ENCODE peak calls at places on chromosome 5, in eight cellular contexts. U, N, T, M, E, S, X and F are unnamed samples.

GRCh38 chr5:125410501-125411162 is 664.2 kb upstream of the ZNF608 start:
- DNase-seq in M (no peak), N (no peak), U (no peak), X (no peak), E (no peak), T (peak), S (no peak), F (no peak)

GRCh38 chr5:151739939-151740335 is 18.5 kb downstream of the ATOX1 start:
- DNase-seq in U (peak), S (no peak), X (no peak), M (no peak), T (peak), N (no peak), E (no peak), F (no peak)

GRCh38 chr5:74408150-74409043 is 232.1 kb downstream of the ENC1 start:
- DNase-seq in N (no peak), S (no peak), T (peak), E (no peak), U (no peak), M (no peak), X (no peak), F (no peak)

GRCh38 chr5:72561407-72561972 is 54.3 kb upstream of the ZNF366 start:
- DNase-seq in S (no peak), E (no peak), X (no peak), U (no peak), M (no peak), N (no peak), T (peak), F (no peak)

GRCh38 chr5:137997726-137998213 is 35.1 kb downstream of the FAM13B start:
- DNase-seq in N (no peak), S (no peak), E (peak), T (no peak), X (no peak), M (no peak), U (no peak), F (no peak)

GRCh38 chr5:141677415-141677814 is 4.6 kb downstream of the ARAP3 start:
- DNase-seq in S (no peak), E (no peak), N (no peak), U (no peak), T (no peak), M (peak), X (peak), F (no peak)

GRCh38 chr5:129384736-129385135 is 75.4 kb upstream of the ADAMTS19 start:
- DNase-seq in E (no peak), U (no peak), X (no peak), M (no peak), S (no peak), T (peak), N (no peak), F (no peak)

GRCh38 chr5:119022017-119022745 is 33.8 kb upstream of the DTWD2 start:
- DNase-seq in T (peak), S (peak), U (no peak), E (no peak), X (no peak), M (peak), N (no peak), F (no peak)

GRCh38 chr5:79868271-79868670 is 122.8 kb downstream of the MTX3 start:
- DNase-seq in U (no peak), S (no peak), M (no peak), T (no peak), N (no peak), E (no peak), X (no peak), F (no peak)

GRCh38 chr5:72662936-72663335 is 153.5 kb upstream of the TNPO1 start:
- DNase-seq in U (no peak), S (no peak), X (no peak), E (no peak), M (no peak), T (no peak), N (no peak), F (no peak)

GRCh38 chr5:106964102-106964501 is 706.6 kb downstream of the EFNA5 start:
- DNase-seq in S (no peak), M (no peak), T (peak), X (no peak), U (no peak), N (no peak), E (no peak), F (no peak)

GRCh38 chr5:110270-110888 is 18.4 kb downstream of the PLEKHG4B start:
- DNase-seq in U (no peak), E (no peak), S (no peak), X (no peak), N (no peak), T (no peak), M (no peak), F (no peak)

GRCh38 chr5:36928947-36929346 is 52.4 kb downstream of the NIPBL start:
- DNase-seq in E (no peak), T (peak), M (no peak), X (no peak), N (no peak), U (peak), S (no peak), F (no peak)

GRCh38 chr5:171570244-171570819 is 150.9 kb downstream of the FGF18 start:
- DNase-seq in X (no peak), M (no peak), S (no peak), E (no peak), T (no peak), N (no peak), U (no peak), F (no peak)

GRCh38 chr5:171615201-171616001 is 170.2 kb upstream of the SMIM23 start:
- DNase-seq in S (no peak), E (no peak), M (no peak), T (peak), N (no peak), X (peak), U (no peak), F (no peak)

GRCh38 chr5:97986069-97986468 is 787.4 kb upstream of the RGMB start:
- DNase-seq in T (peak), N (no peak), M (no peak), U (peak), S (no peak), X (no peak), E (no peak), F (peak)

DNA sequence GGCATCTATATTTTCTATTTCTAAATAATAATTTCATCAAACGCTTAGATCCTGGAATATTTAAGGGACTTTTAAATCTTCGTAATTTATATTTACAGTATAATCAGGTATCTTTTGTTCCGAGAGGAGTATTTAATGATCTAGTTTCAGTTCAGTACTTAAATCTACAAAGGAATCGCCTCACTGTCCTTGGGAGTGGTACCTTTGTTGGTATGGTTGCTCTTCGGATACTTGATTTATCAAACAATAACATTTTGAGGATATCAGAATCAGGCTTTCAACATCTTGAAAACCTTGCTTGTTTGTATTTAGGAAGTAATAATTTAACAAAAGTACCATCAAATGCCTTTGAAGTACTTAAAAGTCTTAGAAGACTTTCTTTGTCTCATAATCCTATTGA is 1.1 kb downstream of the LRRC70 start:
- DNase-seq in M (no peak), E (no peak), T (no peak), X (no peak), U (no peak), N (no peak), S (no peak), F (no peak)
- H3K4me3 ChIP-seq in M (no peak), E (no peak), T (no peak), X (no peak), U (no peak), N (peak), S (no peak), F (no peak)

GRCh38 chr5:145937432-145938250 is 1.3 kb downstream of the SH3RF2 start:
- DNase-seq in M (no peak), T (peak), X (peak), U (no peak), S (no peak), E (no peak), N (no peak), F (no peak)
- H3K4me3 ChIP-seq in M (no peak), T (peak), X (peak), U (no peak), S (no peak), E (no peak), N (peak), F (no peak)

GRCh38 chr5:139417214-139417613 is 13.3 kb upstream of the SPATA24 start:
- DNase-seq in X (peak), S (no peak), N (no peak), M (peak), U (no peak), T (peak), E (no peak), F (no peak)

GRCh38 chr5:139415221-139415861 is 11.5 kb upstream of the SPATA24 start:
- DNase-seq in M (no peak), T (peak), E (no peak), U (no peak), S (no peak), X (no peak), N (no peak), F (no peak)

GRCh38 chr5:139415869-139416268 is 12.0 kb upstream of the SPATA24 start:
- DNase-seq in T (no peak), S (no peak), E (no peak), M (no peak), X (no peak), N (no peak), U (no peak), F (no peak)

GRCh38 chr5:139414601-139415121 is 10.8 kb upstream of the SPATA24 start:
- DNase-seq in X (no peak), N (no peak), S (no peak), T (no peak), E (no peak), M (no peak), U (no peak), F (no peak)

GRCh38 chr5:139416651-139417050 is 12.8 kb upstream of the SPATA24 start:
- DNase-seq in N (no peak), T (no peak), X (no peak), U (no peak), M (no peak), S (no peak), E (no peak), F (no peak)
- H3K4me3 ChIP-seq in N (no peak), T (no peak), X (no peak), U (no peak), M (no peak), S (no peak), E (no peak), F (no peak)

GRCh38 chr5:54207566-54207965 is 102.8 kb downstream of the ARL15 start:
- DNase-seq in N (no peak), T (no peak), E (no peak), U (no peak), X (no peak), S (no peak), M (no peak), F (no peak)

GRCh38 chr5:54211912-54212311 is 98.5 kb downstream of the ARL15 start:
- DNase-seq in X (no peak), T (no peak), E (no peak), M (no peak), S (no peak), N (no peak), U (no peak), F (no peak)

GRCh38 chr5:54205453-54205852 is 104.9 kb downstream of the ARL15 start:
- DNase-seq in E (no peak), X (no peak), N (no peak), M (no peak), T (no peak), S (no peak), U (no peak), F (no peak)

GRCh38 chr5:54206580-54207229 is 103.7 kb downstream of the ARL15 start:
- DNase-seq in X (no peak), M (no peak), U (no peak), E (no peak), S (no peak), N (no peak), T (no peak), F (no peak)

GRCh38 chr5:54205918-54206317 is 104.5 kb downstream of the ARL15 start:
- DNase-seq in E (no peak), M (no peak), N (no peak), X (no peak), T (no peak), S (no peak), U (no peak), F (no peak)
- H3K4me3 ChIP-seq in E (no peak), M (no peak), N (no peak), X (no peak), T (no peak), S (no peak), U (no peak), F (no peak)

GRCh38 chr5:164324239-164324638 is 818.8 kb downstream of the MAT2B start:
- DNase-seq in T (no peak), M (no peak), E (no peak), U (no peak), X (no peak), N (no peak), S (no peak), F (no peak)
- H3K4me3 ChIP-seq in T (no peak), M (no peak), E (no peak), U (no peak), X (no peak), N (no peak), S (no peak), F (no peak)